ENCODE peak calls at places on chromosomes 12 and 14, in nine cellular contexts. I, U, F, B, E, W, K, R and H are unnamed samples.

GRCh38 chr12:48969160-48969771 is 2.3 kb downstream of the WNT10B start:
- DNase-seq in I (no peak), U (no peak), F (no peak), B (no peak), E (no peak), W (no peak), K (no peak), R (no peak), H (no peak)

GRCh38 chr14:36997843-36998242 is 174.6 kb downstream of the SLC25A21 start:
- DNase-seq in I (no peak), U (no peak), F (no peak), B (no peak), E (no peak), W (no peak), K (no peak), R (no peak), H (peak; percentile 26)

GRCh38 chr14:99177876-99178630 is 93.9 kb downstream of the BCL11B start:
- DNase-seq in I (no peak), U (no peak), F (no peak), B (no peak), E (no peak), W (no peak), K (no peak), R (no peak), H (no peak)

GRCh38 chr14:60095781-60096450 is 4.2 kb downstream of the PCNX4 start:
- DNase-seq in I (no peak), U (no peak), F (no peak), B (no peak), E (no peak), W (no peak), K (no peak), R (no peak), H (peak; percentile 75)

GRCh38 chr14:69999246-69999645 is 120.0 kb downstream of the SMOC1 start:
- DNase-seq in I (no peak), U (no peak), F (no peak), B (peak; percentile 58), E (no peak), W (no peak), K (no peak), R (no peak), H (no peak)

GRCh38 chr12:23731035-23731434 is 218.4 kb downstream of the SOX5 start:
- DNase-seq in I (no peak), U (no peak), F (no peak), B (no peak), E (no peak), W (no peak), K (no peak), R (no peak), H (no peak)

GRCh38 chr12:23830210-23830609 is 119.3 kb downstream of the SOX5 start:
- DNase-seq in I (no peak), U (no peak), F (no peak), B (no peak), E (no peak), W (no peak), K (no peak), R (no peak), H (no peak)

GRCh38 chr12:1553987-1554982 is 40.1 kb downstream of the FBXL14 start:
- DNase-seq in I (no peak), U (peak; percentile 96), F (no peak), B (no peak), E (no peak), W (peak; percentile 88), K (no peak), R (no peak), H (no peak)

GRCh38 chr12:6426882-6427671 is 17.7 kb upstream of the CD27 start:
- DNase-seq in I (no peak), U (peak; percentile 58), F (peak; percentile 53), B (no peak), E (no peak), W (peak; percentile 74), K (no peak), R (no peak), H (no peak)

GRCh38 chr14:69002069-69002468 is 23.0 kb upstream of the ACTN1 start:
- DNase-seq in I (no peak), U (no peak), F (no peak), B (no peak), E (no peak), W (no peak), K (no peak), R (peak; percentile 32), H (no peak)

GRCh38 chr14:92540472-92541048 is 27.0 kb downstream of the RIN3 start:
- DNase-seq in I (peak; percentile 27), U (no peak), F (no peak), B (peak; percentile 54), E (no peak), W (no peak), K (no peak), R (peak; percentile 92), H (peak; percentile 99)

GRCh38 chr12:106179086-106179485 is 40.3 kb upstream of the NUAK1 start:
- DNase-seq in I (peak; percentile 91), U (no peak), F (no peak), B (no peak), E (peak; percentile 44), W (no peak), K (peak; percentile 58), R (peak; percentile 55), H (peak; percentile 14)

GRCh38 chr14:68968721-68969120 is 10.4 kb downstream of the ACTN1 start:
- DNase-seq in I (no peak), U (no peak), F (no peak), B (no peak), E (no peak), W (no peak), K (no peak), R (no peak), H (no peak)

GRCh38 chr14:52443506-52443905 is 108.8 kb downstream of the TXNDC16 start:
- DNase-seq in I (no peak), U (no peak), F (no peak), B (no peak), E (no peak), W (no peak), K (no peak), R (no peak), H (no peak)

GRCh38 chr12:112891093-112892024 is 15.4 kb upstream of the OAS1 start:
- DNase-seq in I (no peak), U (no peak), F (no peak), B (peak; percentile 11), E (no peak), W (no peak), K (peak; percentile 38), R (peak; percentile 35), H (no peak)

GRCh38 chr14:88502740-88503139 is 52.1 kb downstream of the PTPN21 start:
- DNase-seq in I (no peak), U (no peak), F (no peak), B (no peak), E (no peak), W (no peak), K (no peak), R (no peak), H (no peak)

GRCh38 chr12:22275847-22276246 is 58.7 kb downstream of the ST8SIA1 start:
- DNase-seq in I (no peak), U (no peak), F (no peak), B (no peak), E (no peak), W (no peak), K (no peak), R (peak; percentile 48), H (peak; percentile 100)

GRCh38 chr12:131395971-131396573 is 314.8 kb upstream of the SFSWAP start:
- DNase-seq in I (no peak), U (no peak), F (no peak), B (no peak), E (no peak), W (no peak), K (no peak), R (no peak), H (no peak)

GRCh38 chr12:130965214-130965613 is 11.5 kb downstream of the ADGRD1 start:
- DNase-seq in I (no peak), U (no peak), F (no peak), B (no peak), E (no peak), W (no peak), K (no peak), R (no peak), H (no peak)

GRCh38 chr12:51751657-51752056 is 96.9 kb downstream of the FIGNL2 start:
- DNase-seq in I (peak; percentile 20), U (no peak), F (no peak), B (no peak), E (no peak), W (no peak), K (no peak), R (peak; percentile 47), H (peak; percentile 36)